ENCODE peak calls at places on chromosomes 3 and 15, in ten cellular contexts. X is AML-193, G is endothelial cell, R is aorta, A is T-helper 1 cell, K is AG10803, N is T-helper 2 cell, I is T-cell, U is GM20000, S is epithelial cell of proximal tubule. W is an unnamed sample.

GRCh38 chr15:98671060-98672008 is 23.0 kb downstream of the IGF1R start:
- DNase-seq in G (no peak), X (no peak), S (no peak), I (no peak), A (no peak), K (peak; percentile 79), N (no peak), U (no peak), R (no peak), W (peak; percentile 38)

GRCh38 chr15:69303337-69304175 is 4.8 kb downstream of the PAQR5 start:
- DNase-seq in A (no peak), R (peak; percentile 36), N (no peak), I (no peak), K (peak; percentile 34), S (no peak), X (no peak), U (no peak), G (no peak), W (no peak)

GRCh38 chr15:31260646-31261265 is 65.9 kb upstream of the KLF13 start:
- DNase-seq in S (no peak), K (no peak), U (no peak), R (no peak), A (no peak), G (no peak), X (no peak), I (no peak), N (no peak), W (no peak)

GRCh38 chr3:150528359-150528797 is 17.9 kb downstream of the SERP1 start:
- DNase-seq in S (no peak), N (no peak), I (no peak), U (peak; percentile 28), R (no peak), A (no peak), K (peak; percentile 31), G (no peak), X (peak; percentile 62), W (no peak)

GRCh38 chr3:168476360-168476980 is 380.7 kb upstream of the GOLIM4 start:
- DNase-seq in I (no peak), S (no peak), A (no peak), K (no peak), U (no peak), X (no peak), R (no peak), N (no peak), G (no peak), W (no peak)

GRCh38 chr3:88528494-88528893 is 378.7 kb downstream of the C3orf38 start:
- DNase-seq in A (no peak), G (no peak), I (no peak), U (no peak), K (no peak), N (no peak), R (no peak), X (no peak), S (no peak), W (no peak)

GRCh38 chr3:133997871-133998635 is 31.7 kb downstream of the SLCO2A1 start:
- DNase-seq in I (no peak), R (peak; percentile 38), N (no peak), A (no peak), X (no peak), G (no peak), K (no peak), S (no peak), U (no peak), W (no peak)

GRCh38 chr3:159620873-159621272 is 367.8 kb upstream of the IL12A start:
- DNase-seq in I (no peak), X (no peak), U (no peak), R (no peak), N (no peak), G (no peak), A (no peak), S (peak; percentile 67), K (peak; percentile 77), W (no peak)

GRCh38 chr15:88571153-88572029 is 24.9 kb upstream of the DET1 start:
- DNase-seq in S (no peak), I (no peak), A (no peak), U (peak; percentile 1), G (no peak), X (no peak), R (no peak), N (no peak), K (no peak), W (peak; percentile 28)

GRCh38 chr3:54355795-54356194 is 233.4 kb downstream of the CACNA2D3 start:
- DNase-seq in A (no peak), X (no peak), N (no peak), K (no peak), G (no peak), R (no peak), I (no peak), S (no peak), U (no peak), W (no peak)

GRCh38 chr3:48614044-48614443 is 4.6 kb upstream of the UQCRC1 start:
- DNase-seq in A (no peak), R (no peak), X (peak; percentile 97), K (peak; percentile 87), G (no peak), N (no peak), S (no peak), I (no peak), U (no peak), W (no peak)

GRCh38 chr3:41026394-41027177 is 172.7 kb upstream of the CTNNB1 start:
- DNase-seq in X (no peak), U (no peak), N (no peak), R (no peak), A (no peak), K (peak; percentile 31), G (peak; percentile 26), S (peak; percentile 15), I (no peak), W (peak; percentile 74)

GRCh38 chr3:53051929-53052328 is 6.1 kb upstream of the SFMBT1 start:
- DNase-seq in R (no peak), K (no peak), U (no peak), N (no peak), G (no peak), S (no peak), I (no peak), X (no peak), A (no peak), W (no peak)

GRCh38 chr15:25798207-25798931 is 64.8 kb downstream of the ATP10A start:
- DNase-seq in K (peak; percentile 80), I (no peak), X (no peak), U (no peak), N (no peak), A (no peak), S (no peak), G (no peak), R (peak; percentile 58), W (no peak)

GRCh38 chr15:99718421-99718820 is 14.8 kb downstream of the LYSMD4 start:
- DNase-seq in U (no peak), K (no peak), R (no peak), I (no peak), S (no peak), G (no peak), X (no peak), N (no peak), A (no peak), W (no peak)

GRCh38 chr15:39969871-39970270 is 36.0 kb downstream of the EIF2AK4 start:
- DNase-seq in A (no peak), I (no peak), K (peak; percentile 84), U (no peak), G (no peak), S (peak; percentile 59), X (peak; percentile 24), N (no peak), R (peak; percentile 82), W (no peak)

GRCh38 chr15:63504979-63505841 is 817 bp downstream of the USP3 start:
- DNase-seq in N (peak; percentile 33), K (peak; percentile 62), R (peak; percentile 83), I (peak; percentile 18), S (no peak), X (peak; percentile 76), U (no peak), G (peak; percentile 50), A (peak; percentile 37), W (peak; percentile 76)

GRCh38 chr3:186772886-186773417 is 10.4 kb upstream of the EIF4A2 start:
- DNase-seq in N (peak; percentile 37), G (no peak), X (peak; percentile 91), R (peak; percentile 88), S (no peak), K (peak; percentile 41), A (peak; percentile 46), I (peak; percentile 16), U (peak; percentile 82), W (peak; percentile 46)

GRCh38 chr15:50353251-50353998 is 1.6 kb downstream of the GABPB1 start:
- DNase-seq in A (peak; percentile 29), X (peak; percentile 58), U (peak; percentile 33), I (no peak), G (no peak), S (peak; percentile 68), N (no peak), K (peak; percentile 94), R (no peak), W (peak; percentile 32)

GRCh38 chr3:32577174-32577573 is 6.5 kb upstream of the DYNC1LI1 start:
- DNase-seq in I (no peak), A (no peak), X (no peak), U (no peak), R (no peak), G (no peak), K (peak; percentile 22), N (no peak), S (no peak), W (no peak)

GRCh38 chr3:39415983-39416382 is 9.5 kb downstream of the RPSA start:
- DNase-seq in U (no peak), N (no peak), R (no peak), K (no peak), I (no peak), S (no peak), A (no peak), X (no peak), G (no peak), W (no peak)

GRCh38 chr15:29570121-29570930 is 251.9 kb downstream of the TJP1 start:
- DNase-seq in S (no peak), U (peak; percentile 33), G (peak; percentile 27), R (no peak), I (no peak), X (no peak), K (peak; percentile 9), N (no peak), A (no peak), W (peak; percentile 44)

GRCh38 chr15:96331942-96332853 is 1.7 kb downstream of the NR2F2 start:
- DNase-seq in N (no peak), R (peak; percentile 79), X (no peak), I (no peak), G (no peak), A (no peak), S (no peak), K (peak; percentile 62), U (peak; percentile 26), W (peak; percentile 67)

GRCh38 chr3:15797600-15798303 is at the start of gene ANKRD28:
- DNase-seq in X (peak; percentile 92), I (no peak), K (peak; percentile 98), R (no peak), S (peak; percentile 82), G (peak; percentile 3), U (no peak), N (no peak), A (no peak), W (peak; percentile 57)

GRCh38 chr3:170259853-170260386 is 37.7 kb downstream of the PRKCI start:
- DNase-seq in R (no peak), X (no peak), N (no peak), S (no peak), I (no peak), G (no peak), K (no peak), U (no peak), A (no peak), W (no peak)

GRCh38 chr15:87322845-87323244 is 933.7 kb downstream of the NTRK3 start:
- DNase-seq in N (no peak), A (no peak), S (no peak), R (no peak), K (no peak), G (no peak), X (no peak), U (no peak), I (no peak), W (no peak)